ENCODE peak calls at places on chromosomes 6 and 20, in six cellular contexts. T is K562, D is HCT116, C is H1, G is HepG2, Y is GM12878. I is an unnamed sample.

GRCh38 chr6:144286503-144287393 is 1.6 kb downstream of the UTRN start:
- DNase-seq in T (peak; percentile 14), D (no peak), C (no peak), G (peak; percentile 88), Y (no peak), I (no peak)

GRCh38 chr20:12595841-12596240 is 412.9 kb upstream of the SPTLC3 start:
- DNase-seq in T (no peak), D (no peak), C (no peak), G (no peak), Y (no peak), I (no peak)

GRCh38 chr6:160974304-160974771 is 17.2 kb upstream of the MAP3K4 start:
- DNase-seq in T (no peak), D (no peak), C (no peak), G (no peak), Y (no peak), I (no peak)

GRCh38 chr20:21411725-21412124 is 14.4 kb upstream of the NKX2-4 start:
- DNase-seq in T (no peak), D (no peak), C (no peak), G (no peak), Y (no peak), I (no peak)

GRCh38 chr6:87766211-87766610 is 64.2 kb upstream of the AKIRIN2 start:
- DNase-seq in T (no peak), D (no peak), C (no peak), G (peak; percentile 37), Y (no peak), I (no peak)

GRCh38 chr6:21538186-21538798 is 55.3 kb upstream of the SOX4 start:
- DNase-seq in T (no peak), D (no peak), C (no peak), G (peak; percentile 64), Y (no peak), I (no peak)

GRCh38 chr6:112663705-112664104 is 316.6 kb downstream of the RFPL4B start:
- DNase-seq in T (no peak), D (no peak), C (no peak), G (no peak), Y (no peak), I (no peak)

GRCh38 chr6:32785781-32786533 is 22.6 kb upstream of the HLA-DQB2 start:
- DNase-seq in T (peak; percentile 31), D (peak; percentile 64), C (no peak), G (peak; percentile 44), Y (peak; percentile 27), I (no peak)

GRCh38 chr6:89616531-89616930 is 22.0 kb downstream of the LYRM2 start:
- DNase-seq in T (no peak), D (no peak), C (no peak), G (no peak), Y (no peak), I (no peak)

GRCh38 chr20:33674294-33675126 is at the start of gene NECAB3:
- DNase-seq in T (peak; percentile 91), D (no peak), C (no peak), G (peak; percentile 82), Y (no peak), I (no peak)

GRCh38 chr20:61958773-61959172 is 106.9 kb downstream of the TAF4 start:
- DNase-seq in T (no peak), D (no peak), C (no peak), G (no peak), Y (no peak), I (no peak)

GRCh38 chr6:122553697-122554096 is 56.5 kb upstream of the PKIB start:
- DNase-seq in T (no peak), D (no peak), C (no peak), G (no peak), Y (no peak), I (no peak)

GRCh38 chr20:1323256-1323655 is 5.7 kb downstream of the SDCBP2 start:
- DNase-seq in T (no peak), D (no peak), C (no peak), G (no peak), Y (no peak), I (no peak)

GRCh38 chr6:157811476-157812173 is 11.4 kb upstream of the SNX9 start:
- DNase-seq in T (no peak), D (no peak), C (no peak), G (no peak), Y (no peak), I (no peak)

GRCh38 chr6:163260911-163261310 is 153.6 kb upstream of the QKI start:
- DNase-seq in T (no peak), D (no peak), C (no peak), G (no peak), Y (no peak), I (no peak)

GRCh38 chr6:27957526-27957925 is 485 bp downstream of the OR2B6 start:
- DNase-seq in T (no peak), D (no peak), C (no peak), G (no peak), Y (no peak), I (no peak)

GRCh38 chr6:17472653-17473183 is 79.3 kb downstream of the CAP2 start:
- DNase-seq in T (no peak), D (no peak), C (no peak), G (no peak), Y (no peak), I (no peak)

GRCh38 chr6:90148867-90149266 is 147.8 kb downstream of the BACH2 start:
- DNase-seq in T (no peak), D (no peak), C (no peak), G (no peak), Y (no peak), I (no peak)

GRCh38 chr20:63223121-63223825 is 7.3 kb upstream of the YTHDF1 start:
- DNase-seq in T (peak; percentile 56), D (no peak), C (no peak), G (peak; percentile 73), Y (no peak), I (no peak)

GRCh38 chr20:19396466-19397081 is 184.1 kb downstream of the SLC24A3 start:
- DNase-seq in T (no peak), D (no peak), C (no peak), G (no peak), Y (no peak), I (no peak)

GRCh38 chr20:1805161-1805581 is 90.0 kb upstream of the SIRPA start:
- DNase-seq in T (no peak), D (no peak), C (no peak), G (no peak), Y (no peak), I (no peak)

GRCh38 chr20:17786221-17786718 is 86.5 kb downstream of the BANF2 start:
- DNase-seq in T (no peak), D (no peak), C (no peak), G (no peak), Y (no peak), I (no peak)

GRCh38 chr6:2750832-2751231 is at the start of gene MYLK4:
- DNase-seq in T (no peak), D (no peak), C (no peak), G (no peak), Y (no peak), I (no peak)

GRCh38 chr20:10659651-10660601 is 13.9 kb downstream of the JAG1 start:
- DNase-seq in T (no peak), D (no peak), C (no peak), G (peak; percentile 48), Y (no peak), I (no peak)

GRCh38 chr6:100427452-100427851 is 37.3 kb downstream of the SIM1 start:
- DNase-seq in T (no peak), D (no peak), C (no peak), G (no peak), Y (no peak), I (no peak)

GRCh38 chr20:20452254-20452676 is 84.4 kb downstream of the INSM1 start:
- DNase-seq in T (no peak), D (no peak), C (peak; percentile 41), G (no peak), Y (peak; percentile 63), I (peak; percentile 49)

GRCh38 chr6:80179691-80180090 is 73.2 kb downstream of the BCKDHB start:
- DNase-seq in T (no peak), D (no peak), C (no peak), G (no peak), Y (no peak), I (no peak)

GRCh38 chr6:131015630-131016263 is 47.3 kb downstream of the EPB41L2 start:
- DNase-seq in T (no peak), D (no peak), C (no peak), G (no peak), Y (no peak), I (no peak)

GRCh38 chr6:131015192-131015591 is 47.9 kb downstream of the EPB41L2 start:
- DNase-seq in T (no peak), D (no peak), C (no peak), G (no peak), Y (no peak), I (no peak)

GRCh38 chr6:131014080-131014776 is 48.8 kb downstream of the EPB41L2 start:
- DNase-seq in T (no peak), D (no peak), C (no peak), G (no peak), Y (no peak), I (no peak)

GRCh38 chr6:131009790-131010189 is 53.3 kb downstream of the EPB41L2 start:
- DNase-seq in T (no peak), D (no peak), C (no peak), G (no peak), Y (no peak), I (no peak)

GRCh38 chr6:131013495-131013894 is 49.5 kb downstream of the EPB41L2 start:
- DNase-seq in T (no peak), D (no peak), C (no peak), G (no peak), Y (no peak), I (no peak)
- TF ChIP-seq ZNF274 in T (no peak), D (no peak), C (no peak), G (no peak), Y (no peak), I (no peak)

DNA sequence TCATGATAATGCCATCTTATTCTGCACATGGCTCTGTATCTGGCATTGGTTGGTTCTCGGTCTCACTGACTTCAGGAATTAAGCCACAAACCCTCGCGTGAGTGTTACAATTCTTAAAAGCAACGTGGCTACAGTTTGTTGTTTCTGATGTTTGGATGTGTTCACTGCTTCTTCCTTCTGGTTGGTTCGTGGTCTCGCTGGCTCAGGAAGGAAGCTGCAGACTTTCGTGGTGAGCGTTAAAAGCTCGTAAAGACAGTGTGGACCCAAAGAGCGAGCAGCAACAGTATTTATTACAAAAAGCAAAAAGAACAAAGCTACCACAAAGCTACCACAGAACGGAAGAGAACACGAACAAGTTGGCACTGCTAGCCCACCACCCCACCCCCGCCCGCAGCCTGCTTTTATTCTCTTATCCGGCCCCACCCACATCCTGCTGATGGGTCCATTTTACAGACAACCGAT is 51.1 kb downstream of the MYLIP start:
- DNase-seq in T (no peak), D (no peak), C (no peak), G (no peak), Y (no peak), I (no peak)
- TF ChIP-seq YY1 in T (no peak), D (no peak), C (no peak), G (no peak), Y (no peak), I (no peak)

DNA sequence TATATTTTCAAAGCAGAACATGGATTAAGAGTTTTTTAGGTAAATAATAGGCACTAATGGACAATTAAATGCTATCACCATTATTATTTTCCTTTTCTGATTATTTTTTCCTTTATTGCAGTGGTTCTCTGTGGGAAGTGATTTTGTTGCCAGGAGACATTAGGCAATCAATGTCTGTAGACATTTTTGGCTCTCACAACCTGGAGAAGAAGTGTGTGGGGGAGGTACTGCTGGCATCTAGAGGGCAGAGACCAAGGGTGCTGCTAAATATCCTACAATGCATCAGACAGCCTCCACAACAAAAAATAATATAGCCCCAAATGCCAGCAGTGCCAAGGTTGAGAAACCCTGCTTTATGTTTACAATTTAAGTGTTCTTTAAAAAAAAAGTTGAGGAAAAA is 8.3 kb downstream of the IFNGR1 start:
- DNase-seq in T (no peak), D (no peak), C (no peak), G (no peak), Y (no peak), I (no peak)
- H3K4me1 ChIP-seq in T (no peaks in the 10 kb centered on the region), D (no peaks in the 10 kb centered on the region), C (no peaks in the 10 kb centered on the region), G (peaks cover 53% of the 10 kb centered on the region), Y (peaks cover 9% of the 10 kb centered on the region), I (no peaks in the 10 kb centered on the region)

GRCh38 chr6:40912158-40912946 is 126.7 kb downstream of the UNC5CL start:
- DNase-seq in T (peak; percentile 67), D (no peak), C (peak; percentile 17), G (peak; percentile 75), Y (peak; percentile 19), I (no peak)
- TF ChIP-seq ZNF274 in T (no peak), D (no peak), C (no peak), G (peak; percentile 39), Y (no peak), I (no peak)

I was measured in NT2/D1.